ENCODE peak calls at places on chromosomes 5 and 9, in four cellular contexts. One of them, this sample, is unnamed.
A peak's percentile ranks its signal among the peaks of the same experiment; 100 is the strongest.

GRCh38 chr5:127958421-127959011 is 125.0 kb upstream of the SLC12A2 start:
- DNase-seq in HCT116: no peak
- DNase-seq in HepG2: peak; percentile 78
- DNase-seq in K562: no peak
- DNase-seq in this sample: no peak

GRCh38 chr9:33614001-33614687 is 90.1 kb downstream of the ANKRD18B start:
- DNase-seq in HCT116: no peak
- DNase-seq in K562: no peak
- DNase-seq in HepG2: no peak
- DNase-seq in this sample: no peak

GRCh38 chr5:11902304-11902703 is 1.9 kb downstream of the CTNND2 start:
- DNase-seq in HCT116: no peak
- DNase-seq in HepG2: no peak
- DNase-seq in K562: no peak
- DNase-seq in this sample: no peak

GRCh38 chr5:138177936-138178515 is 404 bp downstream of the BRD8 start:
- DNase-seq in K562: peak; percentile 60
- DNase-seq in HepG2: peak; percentile 23
- DNase-seq in HCT116: no peak
- DNase-seq in this sample: no peak

GRCh38 chr9:27799326-27799725 is 226.0 kb upstream of the C9orf72 start:
- DNase-seq in K562: no peak
- DNase-seq in HepG2: no peak
- DNase-seq in HCT116: no peak
- DNase-seq in this sample: no peak

GRCh38 chr5:1268056-1268455 is 26.8 kb downstream of the TERT start:
- DNase-seq in HCT116: no peak
- DNase-seq in K562: no peak
- DNase-seq in HepG2: no peak
- DNase-seq in this sample: no peak

GRCh38 chr5:132003170-132003744 is 8.2 kb downstream of the ACSL6 start:
- DNase-seq in HepG2: peak; percentile 94
- DNase-seq in K562: no peak
- DNase-seq in HCT116: no peak
- DNase-seq in this sample: no peak

GRCh38 chr5:56080375-56081052 is 85.8 kb upstream of the IL6ST start:
- DNase-seq in HepG2: no peak
- DNase-seq in HCT116: no peak
- DNase-seq in K562: no peak
- DNase-seq in this sample: no peak

GRCh38 chr9:109733690-109734089 is 46.3 kb upstream of the PALM2AKAP2 start:
- DNase-seq in HepG2: no peak
- DNase-seq in HCT116: no peak
- DNase-seq in K562: no peak
- DNase-seq in this sample: no peak

GRCh38 chr5:138594305-138595058 is 19.3 kb upstream of the HSPA9 start:
- DNase-seq in HCT116: no peak
- DNase-seq in HepG2: no peak
- DNase-seq in K562: no peak
- DNase-seq in this sample: no peak

GRCh38 chr9:99602854-99603253 is 218.8 kb upstream of the NR4A3 start:
- DNase-seq in HCT116: no peak
- DNase-seq in K562: no peak
- DNase-seq in HepG2: no peak
- DNase-seq in this sample: no peak

GRCh38 chr9:128685636-128686489 is 3.2 kb upstream of the SET start:
- DNase-seq in HepG2: no peak
- DNase-seq in HCT116: no peak
- DNase-seq in K562: no peak
- DNase-seq in this sample: no peak
- H3K4me1 ChIP-seq in HepG2: peaks cover 54% of the 10 kb centered on the region
- H3K4me1 ChIP-seq in HCT116: peaks cover 48% of the 10 kb centered on the region
- H3K4me1 ChIP-seq in K562: peaks cover 23% of the 10 kb centered on the region
- H3K4me1 ChIP-seq in this sample: peaks cover 30% of the 10 kb centered on the region

DNA sequence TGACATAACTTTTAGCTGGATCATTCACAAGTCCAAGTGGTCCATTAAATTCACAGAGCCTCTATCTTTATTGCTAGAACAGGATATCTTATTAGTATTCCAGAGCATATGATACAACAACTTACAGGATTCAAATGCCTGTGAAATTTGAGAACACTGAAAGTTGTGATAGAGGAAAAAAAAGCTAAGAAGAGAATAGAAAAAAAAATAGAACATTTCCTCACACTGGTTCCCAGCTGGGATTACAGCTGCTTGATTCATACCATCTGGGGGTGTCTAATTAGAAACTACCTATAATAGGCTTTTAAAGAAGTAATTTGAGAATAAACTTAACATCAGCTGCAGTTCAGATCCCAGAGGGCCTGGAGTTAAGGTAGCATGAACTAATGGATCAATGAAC is 922.1 kb downstream of the CDH12 start:
- DNase-seq in HCT116: no peak
- DNase-seq in HepG2: no peak
- DNase-seq in K562: no peak
- DNase-seq in this sample: no peak
- TF ChIP-seq CTCF in HCT116: no peak
- TF ChIP-seq CTCF in HepG2: no peak
- TF ChIP-seq CTCF in K562: no peak
- TF ChIP-seq CTCF in this sample: no peak

DNA sequence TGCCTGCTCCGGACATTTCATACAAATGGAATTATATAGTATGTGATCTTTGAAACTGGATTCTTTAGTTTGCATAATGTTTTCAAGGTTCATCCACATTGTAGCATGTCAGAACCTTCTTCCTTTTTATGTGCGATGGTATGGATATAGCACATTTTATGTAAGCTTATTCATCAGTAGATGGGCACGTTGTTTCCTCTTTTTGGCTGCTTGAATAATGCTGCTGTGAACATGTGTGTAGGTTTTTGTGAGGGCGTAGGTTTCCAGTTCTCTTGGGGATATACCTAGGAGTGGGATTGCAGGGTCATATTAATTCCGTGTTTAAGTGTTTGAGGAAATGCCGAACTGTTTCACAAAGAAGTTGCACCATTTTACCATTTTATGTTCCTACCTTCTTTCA is 187.8 kb downstream of the NR3C1 start:
- DNase-seq in HCT116: no peak
- DNase-seq in K562: no peak
- DNase-seq in HepG2: no peak
- DNase-seq in this sample: no peak
- TF ChIP-seq TCF7L2 in HCT116: no peak
- TF ChIP-seq TCF7L2 in K562: no peak
- TF ChIP-seq TCF7L2 in HepG2: no peak
- TF ChIP-seq TCF7L2 in this sample: no peak

GRCh38 chr9:35657327-35658143 is at the start of gene RMRP:
- DNase-seq in HepG2: peak; percentile 99
- DNase-seq in HCT116: peak; percentile 99
- DNase-seq in K562: peak; percentile 89
- DNase-seq in this sample: peak; percentile 95
- H3K4me1 ChIP-seq in HepG2: peaks cover 71% of the 10 kb centered on the region
- H3K4me1 ChIP-seq in HCT116: peaks cover 35% of the 10 kb centered on the region
- H3K4me1 ChIP-seq in K562: peaks cover 26% of the 10 kb centered on the region
- H3K4me1 ChIP-seq in this sample: peaks cover 36% of the 10 kb centered on the region

GRCh38 chr5:159916841-159917761 is 819 bp downstream of the ADRA1B start:
- DNase-seq in HepG2: no peak
- DNase-seq in K562: no peak
- DNase-seq in HCT116: no peak
- DNase-seq in this sample: no peak
- TF ChIP-seq CTCF in HepG2: no peak
- TF ChIP-seq CTCF in K562: no peak
- TF ChIP-seq CTCF in HCT116: peak; percentile 9
- TF ChIP-seq CTCF in this sample: no peak

GRCh38 chr9:88464851-88465250 is 70.1 kb upstream of the NXNL2 start:
- DNase-seq in K562: no peak
- DNase-seq in HCT116: no peak
- DNase-seq in HepG2: no peak
- DNase-seq in this sample: no peak
- TF ChIP-seq TCF7L2 in K562: no peak
- TF ChIP-seq TCF7L2 in HCT116: no peak
- TF ChIP-seq TCF7L2 in HepG2: no peak
- TF ChIP-seq TCF7L2 in this sample: no peak

GRCh38 chr5:159100022-159100927 is 559 bp upstream of the EBF1 start:
- DNase-seq in HepG2: no peak
- DNase-seq in K562: peak; percentile 93
- DNase-seq in HCT116: peak; percentile 7
- DNase-seq in this sample: peak; percentile 13
- H3K4me1 ChIP-seq in HepG2: no peaks in the 10 kb centered on the region
- H3K4me1 ChIP-seq in K562: no peaks in the 10 kb centered on the region
- H3K4me1 ChIP-seq in HCT116: no peaks in the 10 kb centered on the region
- H3K4me1 ChIP-seq in this sample: no peaks in the 10 kb centered on the region

GRCh38 chr9:119195521-119195920 is 173.7 kb downstream of the BRINP1 start:
- DNase-seq in HepG2: no peak
- DNase-seq in K562: no peak
- DNase-seq in HCT116: no peak
- DNase-seq in this sample: no peak
- TF ChIP-seq CTCF in HepG2: no peak
- TF ChIP-seq CTCF in K562: no peak
- TF ChIP-seq CTCF in HCT116: no peak
- TF ChIP-seq CTCF in this sample: no peak

This sample was measured in Panc1.